ENCODE peak calls at places on chromosomes 3 and 15, in nine cellular contexts. M is pancreas; N is CD8-positive, alpha-beta memory T cell; C is psoas muscle; Y is A549; V is Karpas-422; U is substantia nigra; I is fibroblast of lung; A is GM23248. W is an unnamed sample.

GRCh38 chr15:78216276-78217229 is 17.8 kb downstream of the ACSBG1 start:
- DNase-seq in V (no peak), N (no peak), I (peak), Y (peak), C (peak), U (peak), A (peak), M (peak), W (no peak)

GRCh38 chr3:165728924-165729323 is 108.3 kb downstream of the BCHE start:
- DNase-seq in V (no peak), M (no peak), N (no peak), U (no peak), I (no peak), C (no peak), A (no peak), Y (no peak), W (no peak)

GRCh38 chr3:127688416-127689265 is 15.9 kb downstream of the ABTB1 start:
- DNase-seq in M (peak), V (no peak), C (peak), Y (no peak), N (no peak), I (peak), U (no peak), A (peak), W (no peak)

GRCh38 chr3:88188436-88188835 is 38.7 kb downstream of the C3orf38 start:
- DNase-seq in V (no peak), M (no peak), N (no peak), Y (peak), C (no peak), A (no peak), I (peak), U (peak), W (no peak)

GRCh38 chr3:18366258-18366657 is 58.9 kb downstream of the SATB1 start:
- DNase-seq in U (no peak), C (no peak), V (no peak), I (no peak), Y (no peak), N (no peak), M (no peak), A (no peak), W (no peak)

GRCh38 chr15:40088929-40089755 is 19.5 kb downstream of the BMF start:
- DNase-seq in M (no peak), I (peak), N (no peak), V (no peak), Y (no peak), U (no peak), C (no peak), A (peak), W (no peak)

GRCh38 chr3:41900265-41900664 is 61.6 kb downstream of the ULK4 start:
- DNase-seq in M (no peak), U (no peak), V (no peak), N (no peak), I (peak), A (peak), C (no peak), Y (peak), W (no peak)

GRCh38 chr3:57128863-57129602 is 36.1 kb downstream of the IL17RD start:
- DNase-seq in M (no peak), Y (no peak), I (no peak), A (peak), N (no peak), U (no peak), V (no peak), C (no peak), W (no peak)

GRCh38 chr3:4251412-4251811 is 51.8 kb upstream of the SETMAR start:
- DNase-seq in V (no peak), U (no peak), Y (no peak), M (no peak), C (no peak), A (no peak), I (no peak), N (no peak), W (no peak)

GRCh38 chr3:171797265-171797679 is 13.0 kb downstream of the PLD1 start:
- DNase-seq in I (no peak), Y (no peak), N (no peak), A (no peak), V (peak), C (no peak), M (no peak), U (no peak), W (no peak)

GRCh38 chr15:66951976-66952375 is 113.4 kb upstream of the SMAD3 start:
- DNase-seq in C (no peak), I (peak), Y (peak), U (no peak), A (no peak), V (peak), N (no peak), M (no peak), W (no peak)

GRCh38 chr15:43922021-43922420 is 95.2 kb downstream of the WDR76 start:
- DNase-seq in U (no peak), C (no peak), V (no peak), N (no peak), I (peak), A (no peak), Y (no peak), M (no peak), W (no peak)

GRCh38 chr3:60752800-60753199 is 498.5 kb downstream of the FHIT start:
- DNase-seq in I (peak), V (no peak), M (no peak), A (peak), N (no peak), U (no peak), Y (no peak), C (no peak), W (no peak)

GRCh38 chr3:143002083-143002712 is 828 bp downstream of the U2SURP start:
- DNase-seq in V (peak), N (peak), A (peak), I (peak), Y (peak), M (no peak), U (no peak), C (no peak), W (no peak)

GRCh38 chr3:45029661-45030060 is 3.6 kb downstream of the CLEC3B start:
- DNase-seq in C (no peak), I (peak), A (peak), M (no peak), V (no peak), U (no peak), N (no peak), Y (no peak), W (no peak)

GRCh38 chr3:20064796-20065564 is 24.7 kb downstream of the KAT2B start:
- DNase-seq in C (no peak), A (no peak), N (no peak), Y (no peak), I (no peak), V (no peak), M (no peak), U (no peak), W (no peak)

GRCh38 chr3:77931272-77932009 is 891.5 kb downstream of the ROBO2 start:
- DNase-seq in N (no peak), V (no peak), A (no peak), I (peak), Y (no peak), M (no peak), C (no peak), U (no peak), W (no peak)

GRCh38 chr3:195065142-195065863 is 205.7 kb downstream of the XXYLT1 start:
- DNase-seq in N (no peak), V (no peak), I (no peak), M (no peak), C (no peak), A (no peak), Y (no peak), U (no peak), W (no peak)

GRCh38 chr3:195062866-195063540 is 208.0 kb downstream of the XXYLT1 start:
- DNase-seq in M (no peak), A (no peak), C (no peak), Y (no peak), I (no peak), N (no peak), V (no peak), U (no peak), W (no peak)

GRCh38 chr3:195061756-195062655 is 209.0 kb downstream of the XXYLT1 start:
- DNase-seq in N (no peak), U (no peak), V (no peak), Y (no peak), I (no peak), A (no peak), C (no peak), M (no peak), W (no peak)

GRCh38 chr3:195064300-195064931 is 206.5 kb downstream of the XXYLT1 start:
- DNase-seq in V (no peak), U (no peak), C (no peak), M (no peak), A (no peak), Y (no peak), N (no peak), I (no peak), W (no peak)

GRCh38 chr3:195063596-195064193 is 207.3 kb downstream of the XXYLT1 start:
- DNase-seq in V (no peak), A (no peak), N (no peak), M (no peak), I (no peak), U (no peak), C (no peak), Y (no peak), W (no peak)
- H3K27ac ChIP-seq in V (no peak), A (no peak), N (no peak), M (no peak), I (no peak), U (no peak), C (peak), Y (no peak), W (no peak)

DNA sequence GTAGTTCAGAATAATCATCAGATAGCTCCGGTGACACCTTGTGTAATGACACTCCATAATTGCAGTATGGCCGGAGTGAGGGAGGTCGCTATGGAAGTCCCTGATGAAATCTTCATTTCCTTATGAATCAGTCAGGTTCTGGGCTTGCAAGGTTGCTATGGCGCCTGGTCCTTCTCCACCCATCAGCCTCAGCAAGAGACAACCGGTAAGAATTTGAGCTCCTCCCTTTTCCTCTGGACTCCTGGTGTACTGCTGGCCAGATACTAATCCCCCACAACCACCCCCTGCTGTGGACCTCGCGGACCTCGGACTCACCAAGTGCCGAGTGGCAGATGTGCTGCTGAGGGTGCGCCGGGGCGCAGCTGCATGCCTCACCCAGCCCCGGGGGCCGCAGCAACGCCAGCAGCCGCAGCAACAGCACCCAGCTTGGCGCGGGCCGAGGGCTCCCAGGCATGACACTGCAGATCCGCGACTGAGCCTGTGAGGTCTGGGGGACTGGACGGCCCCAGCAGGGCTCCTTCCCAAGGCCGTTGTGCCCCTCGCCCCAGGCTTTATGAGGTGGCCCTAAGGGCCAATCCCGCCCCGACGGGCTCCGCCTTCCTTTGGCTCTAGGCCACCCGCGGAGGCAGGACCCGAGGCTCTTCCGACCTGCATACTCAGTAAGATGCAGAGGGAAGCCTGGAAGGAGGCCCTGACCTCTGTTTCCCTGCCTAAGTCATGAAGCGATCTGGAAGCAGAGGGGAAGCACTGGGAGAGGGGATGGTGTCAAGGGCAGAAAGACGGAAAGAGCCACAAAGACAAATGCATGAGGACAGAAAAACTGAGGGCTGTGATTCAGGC is at the start of gene TIMP4:
- DNase-seq in A (peak), Y (peak), I (peak), C (peak), M (peak), V (no peak), U (no peak), N (no peak), W (no peak)
- H3K27ac ChIP-seq in A (no peak), Y (peak), I (no peak), C (peak), M (no peak), V (no peak), U (no peak), N (no peak), W (no peak)

DNA sequence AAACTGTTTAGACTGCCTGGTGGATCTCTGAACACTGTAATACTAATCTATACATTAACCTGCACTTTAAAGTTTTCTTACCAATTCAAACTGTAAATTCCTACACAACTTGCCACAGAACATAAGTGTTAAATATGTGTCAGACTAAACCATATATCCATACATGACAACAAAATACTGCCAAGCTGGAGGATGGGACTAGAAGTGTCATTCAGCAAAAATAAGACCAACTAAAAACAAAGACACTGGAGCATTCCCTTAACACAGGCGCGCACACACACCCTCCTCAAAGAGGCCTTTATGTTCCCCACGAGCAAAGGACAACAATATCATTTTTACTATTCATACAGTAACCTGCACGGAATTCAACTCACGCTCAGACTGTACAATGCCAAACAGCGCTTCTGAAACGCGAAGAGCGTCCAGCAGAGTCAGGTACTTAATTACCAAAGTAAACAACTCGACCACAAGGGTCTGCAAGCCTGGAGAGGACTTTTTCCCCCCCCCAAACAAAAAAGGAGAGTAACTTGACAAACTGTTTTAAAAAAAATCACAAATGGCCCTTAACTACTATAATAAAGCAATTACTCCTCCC is 1.1 kb downstream of the DCUN1D1 start:
- DNase-seq in Y (no peak), C (no peak), M (no peak), V (no peak), U (no peak), N (no peak), I (no peak), A (peak), W (no peak)
- H3K27ac ChIP-seq in Y (peak), C (peak), M (no peak), V (peak), U (peak), N (peak), I (no peak), A (peak), W (peak)

GRCh38 chr15:69666441-69666882 is 213.8 kb downstream of the RPLP1 start:
- DNase-seq in M (no peak), V (no peak), Y (no peak), U (no peak), C (no peak), N (no peak), I (peak), A (peak), W (no peak)

GRCh38 chr15:69668049-69668705 is 215.6 kb downstream of the RPLP1 start:
- DNase-seq in M (no peak), V (no peak), I (no peak), A (no peak), U (no peak), N (peak), C (no peak), Y (no peak), W (no peak)

GRCh38 chr15:69665641-69666091 is 213.0 kb downstream of the RPLP1 start:
- DNase-seq in N (no peak), A (no peak), U (no peak), Y (no peak), M (no peak), V (no peak), C (no peak), I (no peak), W (no peak)

GRCh38 chr15:69666921-69667811 is 214.5 kb downstream of the RPLP1 start:
- DNase-seq in U (no peak), C (no peak), M (no peak), N (no peak), V (no peak), I (no peak), A (no peak), Y (no peak), W (no peak)

GRCh38 chr15:69668963-69669362 is 216.3 kb downstream of the RPLP1 start:
- DNase-seq in N (peak), Y (no peak), C (no peak), V (no peak), I (no peak), U (no peak), M (no peak), A (no peak), W (peak)
- H3K27ac ChIP-seq in N (no peak), Y (no peak), C (no peak), V (no peak), I (no peak), U (no peak), M (no peak), A (no peak), W (no peak)

DNA sequence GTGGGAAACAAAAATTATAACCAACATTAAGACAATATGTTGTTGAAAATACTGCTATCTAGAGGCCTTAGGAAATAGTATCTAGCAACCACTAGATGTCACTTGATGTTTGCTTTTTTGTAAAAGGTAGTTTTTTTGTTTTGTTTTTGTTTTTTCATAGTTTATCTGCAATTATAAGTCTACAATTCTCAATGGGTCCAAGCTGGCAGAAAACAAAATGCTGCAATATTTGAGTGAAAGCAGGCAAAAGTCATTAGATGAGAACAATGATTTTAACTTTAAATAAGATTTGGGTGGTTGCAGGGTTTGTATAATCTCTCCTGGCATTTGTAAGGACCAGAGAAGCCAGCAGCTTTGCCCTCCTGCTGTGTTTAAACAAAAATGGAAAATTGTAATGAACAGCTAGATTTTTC is 27.0 kb downstream of the DUT start:
- DNase-seq in M (no peak), V (peak), I (peak), U (no peak), Y (peak), N (no peak), C (no peak), A (peak), W (no peak)
- H3K27ac ChIP-seq in M (no peak), V (no peak), I (peak), U (no peak), Y (no peak), N (no peak), C (no peak), A (peak), W (no peak)

DNA sequence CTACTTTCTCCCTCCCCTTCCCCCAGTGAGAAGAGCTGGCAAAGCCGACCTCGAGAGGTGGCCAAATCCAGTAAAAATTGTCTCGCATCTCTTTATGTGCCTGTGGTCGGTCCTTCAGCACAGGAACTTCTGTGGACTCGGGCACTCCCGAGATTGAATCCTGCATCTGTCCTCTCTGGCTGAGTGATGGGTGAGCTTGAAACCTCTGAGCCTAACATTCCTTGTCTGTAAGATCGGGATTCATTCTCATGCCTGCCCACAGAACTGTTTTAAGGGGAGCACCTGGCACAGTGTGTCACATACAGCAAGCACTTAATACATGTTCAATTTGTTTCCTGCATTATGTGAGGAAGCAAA is 11.3 kb downstream of the CX3CR1 start:
- DNase-seq in A (no peak), I (no peak), U (no peak), N (no peak), C (no peak), M (no peak), V (no peak), Y (no peak), W (no peak)
- H3K27ac ChIP-seq in A (no peak), I (no peak), U (no peak), N (peak), C (no peak), M (no peak), V (no peak), Y (no peak), W (peak)

GRCh38 chr3:58288011-58288728 is 17.9 kb upstream of the RPP14 start:
- DNase-seq in I (no peak), C (no peak), A (no peak), Y (peak), V (peak), N (no peak), M (no peak), U (no peak), W (no peak)

GRCh38 chr3:58287354-58287753 is 18.7 kb upstream of the RPP14 start:
- DNase-seq in N (no peak), I (no peak), Y (no peak), M (no peak), V (peak), A (no peak), U (peak), C (no peak), W (no peak)

GRCh38 chr3:58292866-58293265 is 13.2 kb upstream of the RPP14 start:
- DNase-seq in C (no peak), M (no peak), U (no peak), V (peak), I (no peak), N (no peak), A (no peak), Y (no peak), W (no peak)

GRCh38 chr3:58293516-58293915 is 12.5 kb upstream of the RPP14 start:
- DNase-seq in U (peak), V (peak), Y (no peak), M (no peak), N (no peak), A (no peak), C (no peak), I (no peak), W (no peak)

DNA sequence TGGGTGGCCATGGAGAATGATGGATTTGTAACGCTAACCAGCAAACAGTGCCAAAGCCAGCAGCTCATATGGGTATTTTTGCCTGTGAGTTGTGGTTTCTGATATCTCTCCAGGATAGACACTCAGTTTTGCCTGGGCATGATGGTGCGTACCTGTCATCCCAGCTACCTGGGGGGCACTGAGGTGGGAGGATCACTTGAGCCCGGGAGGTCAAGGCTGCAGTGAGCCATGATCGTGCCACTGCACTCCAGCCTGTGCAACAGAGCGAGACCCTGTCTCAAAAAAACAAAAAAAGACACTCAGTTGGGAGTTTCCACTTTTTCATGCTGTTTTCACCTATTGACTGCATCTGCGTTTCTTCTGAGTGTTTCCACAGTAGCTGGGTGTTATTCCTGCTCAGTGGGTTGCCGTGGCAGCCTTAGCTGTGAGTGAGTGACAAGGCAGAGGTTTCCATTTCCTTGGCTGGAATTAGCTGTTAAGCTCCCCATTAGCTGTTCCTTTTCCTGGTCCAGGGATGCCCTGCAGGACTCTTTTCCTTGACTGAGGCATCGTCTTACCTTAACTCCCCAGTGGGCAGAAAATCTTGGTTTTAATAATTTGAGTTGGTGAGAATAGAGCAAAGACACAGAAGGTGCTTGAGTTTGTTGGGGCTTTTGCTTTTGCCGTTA is 14.2 kb upstream of the RPP14 start:
- DNase-seq in I (no peak), A (no peak), Y (no peak), M (no peak), V (peak), U (no peak), C (no peak), N (no peak), W (no peak)
- H3K27ac ChIP-seq in I (no peak), A (no peak), Y (no peak), M (no peak), V (no peak), U (peak), C (no peak), N (no peak), W (no peak)